ENCODE peak calls at places on chromosomes 5 and 9, in ten cellular contexts. Q, S, W, N, T, B, L, K, J and R are unnamed samples. For H3K9me3 and H3K36me3, the result is how much of the 10 kb centered on the place peaks cover.

GRCh38 chr9:136763649-136764035 is 676 bp downstream of the LCN15 start:
- DNase-seq in Q (no peak), S (peak), W (no peak), N (no peak), T (no peak), B (no peak), L (no peak), K (no peak), J (no peak), R (no peak)

GRCh38 chr5:97554992-97555981 is 372.2 kb upstream of the RIOK2 start:
- DNase-seq in Q (no peak), S (no peak), W (no peak), N (no peak), T (no peak), B (no peak), L (no peak), K (no peak), J (no peak), R (no peak)

GRCh38 chr9:133855802-133856592 is 117.8 kb upstream of the SARDH start:
- DNase-seq in Q (peak), S (peak), W (no peak), N (no peak), T (peak), B (peak), L (peak), K (peak), J (no peak), R (no peak)

GRCh38 chr5:115262405-115263247 is at the start of gene PGGT1B:
- DNase-seq in Q (peak), S (peak), W (peak), N (peak), T (peak), B (peak), L (peak), K (peak), J (peak), R (peak)

GRCh38 chr5:144195443-144195842 is 24.8 kb downstream of the KCTD16 start:
- DNase-seq in Q (no peak), S (no peak), W (no peak), N (no peak), T (no peak), B (no peak), L (no peak), K (no peak), J (no peak), R (no peak)

GRCh38 chr9:123637596-123637939 is 281.6 kb downstream of the CRB2 start:
- DNase-seq in Q (no peak), S (no peak), W (no peak), N (no peak), T (no peak), B (no peak), L (no peak), K (no peak), J (no peak), R (no peak)

GRCh38 chr9:133945977-133946753 is 46.0 kb downstream of the VAV2 start:
- DNase-seq in Q (peak), S (peak), W (no peak), N (no peak), T (peak), B (no peak), L (no peak), K (no peak), J (peak), R (no peak)

GRCh38 chr5:59543826-59544442 is 349.6 kb downstream of the PDE4D start:
- DNase-seq in Q (no peak), S (no peak), W (no peak), N (no peak), T (no peak), B (no peak), L (no peak), K (peak), J (peak), R (no peak)

GRCh38 chr5:134289509-134290113 is 63.7 kb upstream of the PPP2CA start:
- DNase-seq in Q (no peak), S (no peak), W (peak), N (peak), T (peak), B (peak), L (peak), K (peak), J (peak), R (peak)

GRCh38 chr5:36740259-36740898 is 134.0 kb downstream of the SLC1A3 start:
- DNase-seq in Q (no peak), S (no peak), W (no peak), N (no peak), T (no peak), B (peak), L (no peak), K (no peak), J (no peak), R (no peak)

GRCh38 chr5:141241496-141241895 is 3.7 kb upstream of the PCDHB15 start:
- DNase-seq in Q (no peak), S (no peak), W (no peak), N (no peak), T (no peak), B (no peak), L (no peak), K (no peak), J (no peak), R (no peak)
- H3K9me3 ChIP-seq in Q (under half), S (under half), W (under half), N (under half), T (under half), B (half or more), L (half or more), K (half or more), J (under half), R (under half)

GRCh38 chr5:149289307-149289706 is 17.6 kb downstream of the AFAP1L1 start:
- DNase-seq in Q (no peak), S (no peak), W (no peak), N (no peak), T (no peak), B (no peak), L (peak), K (no peak), J (no peak), R (no peak)
- H3K36me3 ChIP-seq in Q (under half), S (under half), W (under half), N (under half), T (under half), B (under half), L (under half), K (under half), J (under half), R (under half)

GRCh38 chr5:14458414-14458813 is 123.2 kb upstream of the OTULINL start:
- DNase-seq in Q (no peak), S (no peak), W (no peak), N (no peak), T (no peak), B (no peak), L (no peak), K (no peak), J (no peak), R (no peak)
- H3K9me3 ChIP-seq in Q (under half), S (under half), W (under half), N (under half), T (under half), B (under half), L (under half), K (under half), J (under half), R (under half)

DNA sequence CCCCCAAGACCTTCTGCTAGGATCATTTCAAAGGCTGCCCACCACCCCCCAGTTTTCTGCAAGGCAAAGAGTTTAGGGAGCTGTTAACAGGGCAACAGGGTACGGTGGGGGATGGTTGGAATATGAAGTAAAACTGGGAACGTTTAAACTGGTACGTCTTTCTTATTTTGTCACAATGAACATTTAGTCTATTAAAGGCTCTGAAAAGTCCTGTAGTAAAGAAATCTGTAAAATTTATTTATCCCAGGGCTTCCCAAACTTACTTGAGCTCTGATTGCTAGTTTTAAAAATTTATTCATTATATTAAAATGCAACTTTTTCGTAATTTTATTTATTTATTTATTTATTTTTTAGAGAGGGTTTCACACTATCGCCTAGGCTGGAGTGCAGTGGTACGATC is 62.0 kb downstream of the USP20 start:
- DNase-seq in Q (no peak), S (no peak), W (no peak), N (no peak), T (no peak), B (no peak), L (no peak), K (no peak), J (no peak), R (no peak)
- H3K36me3 ChIP-seq in Q (under half), S (half or more), W (under half), N (under half), T (under half), B (half or more), L (under half), K (under half), J (half or more), R (under half)

GRCh38 chr5:3518576-3518975 is 77.1 kb upstream of the IRX1 start:
- DNase-seq in Q (no peak), S (no peak), W (no peak), N (no peak), T (no peak), B (no peak), L (no peak), K (no peak), J (no peak), R (no peak)
- H3K9me3 ChIP-seq in Q (under half), S (under half), W (under half), N (under half), T (under half), B (under half), L (under half), K (under half), J (under half), R (under half)

GRCh38 chr5:175059687-175060194 is 335.4 kb downstream of the MSX2 start:
- DNase-seq in Q (peak), S (no peak), W (no peak), N (no peak), T (no peak), B (no peak), L (no peak), K (no peak), J (peak), R (peak)
- H3K36me3 ChIP-seq in Q (under half), S (under half), W (under half), N (under half), T (under half), B (under half), L (under half), K (under half), J (under half), R (under half)

GRCh38 chr5:150960791-150961396 is 56.1 kb upstream of the ZNF300 start:
- DNase-seq in Q (no peak), S (no peak), W (no peak), N (no peak), T (no peak), B (no peak), L (no peak), K (no peak), J (no peak), R (no peak)
- H3K9me3 ChIP-seq in Q (under half), S (under half), W (under half), N (under half), T (under half), B (under half), L (half or more), K (under half), J (under half), R (under half)

DNA sequence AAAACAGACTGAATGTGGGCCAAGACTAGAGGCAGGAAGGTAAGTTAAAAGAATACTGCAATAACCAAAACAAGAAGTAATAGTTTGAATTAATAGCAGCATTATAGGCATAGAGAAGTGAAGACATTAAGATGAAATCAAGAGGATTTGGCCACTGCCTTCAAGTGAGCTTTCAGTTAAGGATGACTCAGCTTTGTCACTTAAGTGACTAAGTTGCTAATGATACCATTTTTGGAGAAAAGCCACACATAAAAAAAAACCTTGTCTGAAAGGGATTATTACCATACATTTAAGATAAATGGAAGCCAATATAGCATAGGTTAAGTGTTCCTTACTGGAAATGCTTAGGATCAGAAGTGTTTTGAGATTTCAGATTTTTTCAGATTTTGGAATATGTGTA is 57.0 kb downstream of the ECPAS start:
- DNase-seq in Q (no peak), S (no peak), W (no peak), N (no peak), T (no peak), B (no peak), L (peak), K (no peak), J (no peak), R (no peak)
- H3K36me3 ChIP-seq in Q (under half), S (half or more), W (under half), N (half or more), T (under half), B (half or more), L (under half), K (under half), J (half or more), R (under half)